ENCODE peak calls at places on chromosomes 16 and 17, in ten cellular contexts. One of them, this sample, is unnamed.

GRCh38 chr17:57455063-57455914 is 199.0 kb downstream of the MSI2 start:
- DNase-seq in ELF-1: no peak
- DNase-seq in T-helper 17 cell: no peak
- DNase-seq in PC-9: no peak
- DNase-seq in cardiac muscle cell: peak
- DNase-seq in T-helper 1 cell: no peak
- DNase-seq in endothelial cell of umbilical vein: no peak
- DNase-seq in colonic mucosa: no peak
- DNase-seq in A549: no peak
- DNase-seq in naive B cell: peak
- DNase-seq in this sample: no peak

GRCh38 chr16:23948949-23949392 is 113.2 kb downstream of the PRKCB start:
- DNase-seq in PC-9: no peak
- DNase-seq in A549: no peak
- DNase-seq in endothelial cell of umbilical vein: no peak
- DNase-seq in cardiac muscle cell: no peak
- DNase-seq in T-helper 1 cell: peak
- DNase-seq in naive B cell: no peak
- DNase-seq in ELF-1: no peak
- DNase-seq in colonic mucosa: no peak
- DNase-seq in T-helper 17 cell: peak
- DNase-seq in this sample: no peak

GRCh38 chr17:29341726-29342125 is 47.8 kb upstream of the NUFIP2 start:
- DNase-seq in T-helper 1 cell: no peak
- DNase-seq in endothelial cell of umbilical vein: no peak
- DNase-seq in PC-9: no peak
- DNase-seq in T-helper 17 cell: no peak
- DNase-seq in A549: no peak
- DNase-seq in ELF-1: no peak
- DNase-seq in naive B cell: no peak
- DNase-seq in colonic mucosa: no peak
- DNase-seq in cardiac muscle cell: peak
- DNase-seq in this sample: no peak

GRCh38 chr16:88719267-88719932 is 13.1 kb downstream of the CTU2 start:
- DNase-seq in naive B cell: no peak
- DNase-seq in endothelial cell of umbilical vein: no peak
- DNase-seq in T-helper 17 cell: no peak
- DNase-seq in PC-9: no peak
- DNase-seq in A549: no peak
- DNase-seq in ELF-1: no peak
- DNase-seq in T-helper 1 cell: no peak
- DNase-seq in colonic mucosa: no peak
- DNase-seq in cardiac muscle cell: no peak
- DNase-seq in this sample: no peak

GRCh38 chr17:42754782-42755181 is 6.2 kb upstream of the RAMP2 start:
- DNase-seq in endothelial cell of umbilical vein: no peak
- DNase-seq in T-helper 17 cell: no peak
- DNase-seq in colonic mucosa: no peak
- DNase-seq in ELF-1: no peak
- DNase-seq in cardiac muscle cell: no peak
- DNase-seq in PC-9: peak
- DNase-seq in A549: no peak
- DNase-seq in naive B cell: no peak
- DNase-seq in T-helper 1 cell: no peak
- DNase-seq in this sample: no peak

GRCh38 chr16:10668322-10669045 is 26.2 kb downstream of the TEKT5 start:
- DNase-seq in colonic mucosa: no peak
- DNase-seq in PC-9: peak
- DNase-seq in cardiac muscle cell: peak
- DNase-seq in endothelial cell of umbilical vein: peak
- DNase-seq in A549: peak
- DNase-seq in naive B cell: no peak
- DNase-seq in T-helper 17 cell: no peak
- DNase-seq in T-helper 1 cell: no peak
- DNase-seq in ELF-1: peak
- DNase-seq in this sample: peak

GRCh38 chr17:49872776-49873377 is 25.0 kb upstream of the TAC4 start:
- DNase-seq in cardiac muscle cell: no peak
- DNase-seq in T-helper 1 cell: no peak
- DNase-seq in ELF-1: no peak
- DNase-seq in T-helper 17 cell: no peak
- DNase-seq in PC-9: no peak
- DNase-seq in A549: no peak
- DNase-seq in colonic mucosa: no peak
- DNase-seq in naive B cell: no peak
- DNase-seq in endothelial cell of umbilical vein: no peak
- DNase-seq in this sample: no peak

GRCh38 chr16:69498926-69499325 is 66.8 kb upstream of the NFAT5 start:
- DNase-seq in PC-9: no peak
- DNase-seq in colonic mucosa: no peak
- DNase-seq in endothelial cell of umbilical vein: no peak
- DNase-seq in A549: no peak
- DNase-seq in naive B cell: no peak
- DNase-seq in ELF-1: no peak
- DNase-seq in T-helper 17 cell: no peak
- DNase-seq in cardiac muscle cell: no peak
- DNase-seq in T-helper 1 cell: no peak
- DNase-seq in this sample: no peak

GRCh38 chr17:29588017-29588557 is 1.4 kb downstream of the GIT1 start:
- DNase-seq in T-helper 1 cell: peak
- DNase-seq in T-helper 17 cell: no peak
- DNase-seq in endothelial cell of umbilical vein: peak
- DNase-seq in cardiac muscle cell: no peak
- DNase-seq in PC-9: no peak
- DNase-seq in ELF-1: no peak
- DNase-seq in colonic mucosa: no peak
- DNase-seq in naive B cell: no peak
- DNase-seq in A549: no peak
- DNase-seq in this sample: no peak

GRCh38 chr16:14501331-14502255 is 128.5 kb downstream of the PARN start:
- DNase-seq in colonic mucosa: peak
- DNase-seq in ELF-1: peak
- DNase-seq in naive B cell: no peak
- DNase-seq in A549: peak
- DNase-seq in endothelial cell of umbilical vein: peak
- DNase-seq in T-helper 17 cell: no peak
- DNase-seq in PC-9: peak
- DNase-seq in cardiac muscle cell: peak
- DNase-seq in T-helper 1 cell: no peak
- DNase-seq in this sample: peak

GRCh38 chr17:78991906-78992532 is 12.3 kb upstream of the LGALS3BP start:
- DNase-seq in T-helper 17 cell: no peak
- DNase-seq in naive B cell: no peak
- DNase-seq in endothelial cell of umbilical vein: no peak
- DNase-seq in T-helper 1 cell: no peak
- DNase-seq in PC-9: no peak
- DNase-seq in ELF-1: no peak
- DNase-seq in A549: no peak
- DNase-seq in colonic mucosa: no peak
- DNase-seq in cardiac muscle cell: no peak
- DNase-seq in this sample: no peak

This sample was measured in lung microvascular endothelial cell.